ENCODE peak calls at places on chromosome 5, in five cellular contexts. C is naive thymus-derived CD4-positive, alpha-beta T cell; V is psoas muscle; D is ovary; Y is Peyer's patch. L is an unnamed sample.
A peak's percentile ranks its signal among the peaks of the same experiment; 100 is the strongest.

GRCh38 chr5:151721087-151721646 is 34.5 kb upstream of the SPARC start:
- DNase-seq in C (no peak), V (no peak), D (no peak), Y (no peak), L (no peak)

GRCh38 chr5:177067491-177067890 is 19.2 kb upstream of the FGFR4 start:
- DNase-seq in C (no peak), V (no peak), D (no peak), Y (no peak), L (no peak)

GRCh38 chr5:87097664-87098063 is 170.0 kb upstream of the RASA1 start:
- DNase-seq in C (no peak), V (no peak), D (no peak), Y (no peak), L (no peak)

GRCh38 chr5:144484124-144484897 is 313.6 kb downstream of the KCTD16 start:
- DNase-seq in C (no peak), V (no peak), D (no peak), Y (no peak), L (no peak)

GRCh38 chr5:170161069-170161468 is 55.4 kb downstream of the FOXI1 start:
- DNase-seq in C (no peak), V (no peak), D (no peak), Y (no peak), L (no peak)

GRCh38 chr5:91651704-91652103 is 268.6 kb upstream of the ARRDC3 start:
- DNase-seq in C (no peak), V (no peak), D (no peak), Y (no peak), L (no peak)

GRCh38 chr5:64625678-64626077 is 64.6 kb upstream of the SHISAL2B start:
- DNase-seq in C (no peak), V (no peak), D (no peak), Y (no peak), L (no peak)

GRCh38 chr5:124920909-124921666 is 174.6 kb upstream of the ZNF608 start:
- DNase-seq in C (no peak), V (no peak), D (no peak), Y (peak; percentile 40), L (no peak)

GRCh38 chr5:2250365-2250950 is 367.7 kb upstream of the IRX4 start:
- DNase-seq in C (no peak), V (no peak), D (no peak), Y (no peak), L (no peak)

GRCh38 chr5:9431496-9432258 is 114.2 kb downstream of the SEMA5A start:
- DNase-seq in C (no peak), V (no peak), D (no peak), Y (no peak), L (no peak)

GRCh38 chr5:145689235-145689634 is 145.9 kb downstream of the PRELID2 start:
- DNase-seq in C (no peak), V (no peak), D (no peak), Y (no peak), L (no peak)

GRCh38 chr5:6788439-6788838 is 75.2 kb downstream of the TENT4A start:
- DNase-seq in C (no peak), V (no peak), D (no peak), Y (no peak), L (no peak)

GRCh38 chr5:180802325-180803180 is at the start of gene MGAT1:
- DNase-seq in C (peak; percentile 56), V (peak; percentile 92), D (peak; percentile 91), Y (peak; percentile 88), L (peak; percentile 71)

GRCh38 chr5:176418251-176418650 is 1.9 kb upstream of the CLTB start:
- DNase-seq in C (no peak), V (no peak), D (no peak), Y (no peak), L (no peak)

GRCh38 chr5:151093476-151093889 is 12.6 kb upstream of the TNIP1 start:
- DNase-seq in C (no peak), V (no peak), D (no peak), Y (no peak), L (no peak)

GRCh38 chr5:120624021-120624563 is 160.0 kb downstream of the PRR16 start:
- DNase-seq in C (no peak), V (no peak), D (no peak), Y (no peak), L (no peak)

GRCh38 chr5:133952729-133953567 is 15.5 kb downstream of the C5orf15 start:
- DNase-seq in C (no peak), V (peak; percentile 49), D (peak; percentile 50), Y (no peak), L (no peak)

GRCh38 chr5:88143693-88144218 is 124.9 kb downstream of the TMEM161B start:
- DNase-seq in C (no peak), V (no peak), D (no peak), Y (no peak), L (no peak)

GRCh38 chr5:163436515-163436914 is 880 bp upstream of the CCNG1 start:
- DNase-seq in C (no peak), V (no peak), D (no peak), Y (no peak), L (no peak)

GRCh38 chr5:135890867-135891266 is 4.8 kb downstream of the IL9 start:
- DNase-seq in C (no peak), V (no peak), D (peak; percentile 14), Y (no peak), L (no peak)

GRCh38 chr5:98989723-98990122 is 60.9 kb upstream of the CHD1 start:
- DNase-seq in C (no peak), V (no peak), D (no peak), Y (no peak), L (no peak)

GRCh38 chr5:39200081-39200480 is 19.3 kb downstream of the FYB1 start:
- DNase-seq in C (no peak), V (no peak), D (no peak), Y (no peak), L (no peak)

GRCh38 chr5:50667079-50667652 is 729 bp downstream of the PARP8 start:
- DNase-seq in C (no peak), V (peak; percentile 65), D (peak; percentile 47), Y (peak; percentile 70), L (no peak)

GRCh38 chr5:153883829-153884228 is 154.9 kb downstream of the FAM114A2 start:
- DNase-seq in C (no peak), V (no peak), D (no peak), Y (no peak), L (no peak)

GRCh38 chr5:121350493-121350892 is 501.2 kb upstream of the FTMT start:
- DNase-seq in C (no peak), V (no peak), D (no peak), Y (no peak), L (no peak)

GRCh38 chr5:173229381-173229959 is 5.5 kb downstream of the NKX2-5 start:
- DNase-seq in C (no peak), V (no peak), D (no peak), Y (no peak), L (no peak)
- H3K4me3 ChIP-seq in C (no peak overlapping the region), V (no peak overlapping the region), D (no peak overlapping the region), Y (no peak overlapping the region), L (no peak overlapping the region)

DNA sequence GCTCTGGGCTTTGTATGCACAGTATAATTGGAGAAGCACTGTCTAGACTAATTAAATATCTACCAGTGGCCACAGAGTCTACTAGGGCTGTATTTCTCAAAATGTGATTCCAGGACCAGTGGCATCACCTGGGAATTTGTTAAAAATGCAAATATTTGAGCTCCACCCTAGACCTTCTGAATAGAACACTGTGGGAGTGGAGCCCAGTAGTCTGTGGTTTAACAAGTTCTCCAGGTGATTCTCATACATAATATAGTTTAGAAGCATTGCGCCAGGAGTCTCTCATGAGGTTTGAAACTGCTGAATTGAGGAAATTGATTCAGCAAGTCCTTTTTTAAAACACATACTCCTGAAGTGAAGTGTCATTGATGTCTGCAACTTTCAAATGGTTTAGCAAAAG is 74.7 kb downstream of the FCHO2 start:
- DNase-seq in C (no peak), V (no peak), D (no peak), Y (no peak), L (no peak)
- H3K4me3 ChIP-seq in C (no peak overlapping the region), V (no peak overlapping the region), D (no peak overlapping the region), Y (no peak overlapping the region), L (no peak overlapping the region)

DNA sequence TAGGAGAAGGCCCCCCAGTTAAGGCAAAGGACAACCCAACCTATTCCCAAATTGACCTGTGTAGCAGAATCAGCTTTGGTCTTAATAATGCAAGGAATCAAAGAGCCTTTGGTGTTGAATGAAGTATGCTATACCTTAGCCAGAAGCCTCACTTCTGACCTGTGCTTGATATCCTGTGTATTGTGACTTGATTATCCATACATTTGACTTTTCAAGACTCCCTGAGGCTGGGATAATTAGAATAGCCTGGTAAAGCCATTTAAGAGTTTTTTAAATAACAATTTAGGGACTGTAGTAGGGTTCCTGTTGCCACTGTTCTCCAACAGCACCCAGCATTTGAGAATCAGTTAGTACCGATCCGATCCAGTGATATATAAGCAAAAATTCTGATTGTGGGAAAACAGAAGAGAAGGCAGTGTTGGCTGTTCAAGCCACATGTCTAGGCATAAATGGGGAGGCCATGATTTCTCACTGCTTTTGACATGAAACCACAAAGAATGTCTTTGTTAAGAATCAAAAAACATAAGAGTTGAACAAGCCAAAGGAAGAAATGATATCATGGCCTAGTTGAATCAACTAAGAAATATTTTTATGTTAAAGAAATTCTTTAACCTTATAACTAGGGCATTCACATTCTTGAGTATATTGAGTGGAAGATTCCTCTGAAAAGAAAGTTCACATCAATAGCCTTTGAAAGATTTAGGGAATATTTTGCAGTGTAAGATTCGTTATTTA is 98.9 kb downstream of the F2RL2 start:
- DNase-seq in C (no peak), V (no peak), D (no peak), Y (no peak), L (no peak)
- H3K4me3 ChIP-seq in C (no peak overlapping the region), V (no peak overlapping the region), D (no peak overlapping the region), Y (no peak overlapping the region), L (no peak overlapping the region)

GRCh38 chr5:96614110-96614691 is 48.0 kb upstream of the CAST start:
- DNase-seq in C (peak; percentile 51), V (no peak), D (peak; percentile 47), Y (peak; percentile 20), L (no peak)
- H3K4me3 ChIP-seq in C (no peak overlapping the region), V (no peak overlapping the region), D (no peak overlapping the region), Y (no peak overlapping the region), L (no peak overlapping the region)

L was measured in effector memory CD4-positive, alpha-beta T cell.